ENCODE peak calls at places on chromosomes 13 and 19, in nine cellular contexts. C is heart left ventricle, T is heart right ventricle, I is right atrium auricular region, E is A549, H is A673, Y is neural progenitor cell, O is tibial nerve, V is H9. B is an unnamed sample.
A peak's percentile ranks its signal among the peaks of the same experiment; 100 is the strongest.

GRCh38 chr13:52926971-52927370 is 78.5 kb upstream of the PCDH8 start:
- DNase-seq in C (no peak), T (no peak), I (no peak), E (no peak), H (no peak), Y (no peak), O (no peak), V (no peak), B (no peak)

GRCh38 chr13:31638577-31638976 is 100.7 kb upstream of the RXFP2 start:
- DNase-seq in C (peak; percentile 28), T (no peak), I (no peak), E (no peak), H (peak; percentile 77), Y (no peak), O (no peak), V (no peak), B (no peak)

GRCh38 chr19:20423381-20424207 is 142.0 kb downstream of the ZNF737 start:
- DNase-seq in C (peak; percentile 47), T (peak; percentile 57), I (peak; percentile 84), E (no peak), H (no peak), Y (peak; percentile 37), O (peak; percentile 26), V (peak; percentile 34), B (peak; percentile 82)

GRCh38 chr13:74751739-74752138 is 617.5 kb upstream of the KLF12 start:
- DNase-seq in C (no peak), T (no peak), I (no peak), E (no peak), H (peak; percentile 3), Y (no peak), O (no peak), V (no peak), B (no peak)

GRCh38 chr13:42108217-42108616 is 59.8 kb downstream of the DGKH start:
- DNase-seq in C (no peak), T (no peak), I (no peak), E (no peak), H (no peak), Y (no peak), O (no peak), V (no peak), B (no peak)

GRCh38 chr13:51858433-51859247 is 3.1 kb upstream of the CCDC70 start:
- DNase-seq in C (no peak), T (no peak), I (no peak), E (peak; percentile 14), H (no peak), Y (peak; percentile 20), O (no peak), V (no peak), B (no peak)

GRCh38 chr13:74046461-74046860 is 87.7 kb downstream of the KLF12 start:
- DNase-seq in C (no peak), T (no peak), I (no peak), E (no peak), H (no peak), Y (no peak), O (no peak), V (no peak), B (no peak)

GRCh38 chr13:112575680-112576079 is 12.3 kb downstream of the TUBGCP3 start:
- DNase-seq in C (no peak), T (no peak), I (no peak), E (no peak), H (no peak), Y (no peak), O (no peak), V (peak; percentile 48), B (no peak)

GRCh38 chr13:39106216-39106995 is 68.2 kb downstream of the NHLRC3 start:
- DNase-seq in C (no peak), T (no peak), I (no peak), E (no peak), H (no peak), Y (no peak), O (no peak), V (no peak), B (no peak)

GRCh38 chr13:108044929-108045328 is 170.4 kb downstream of the LIG4 start:
- DNase-seq in C (no peak), T (no peak), I (no peak), E (no peak), H (no peak), Y (peak; percentile 11), O (no peak), V (no peak), B (no peak)

DNA sequence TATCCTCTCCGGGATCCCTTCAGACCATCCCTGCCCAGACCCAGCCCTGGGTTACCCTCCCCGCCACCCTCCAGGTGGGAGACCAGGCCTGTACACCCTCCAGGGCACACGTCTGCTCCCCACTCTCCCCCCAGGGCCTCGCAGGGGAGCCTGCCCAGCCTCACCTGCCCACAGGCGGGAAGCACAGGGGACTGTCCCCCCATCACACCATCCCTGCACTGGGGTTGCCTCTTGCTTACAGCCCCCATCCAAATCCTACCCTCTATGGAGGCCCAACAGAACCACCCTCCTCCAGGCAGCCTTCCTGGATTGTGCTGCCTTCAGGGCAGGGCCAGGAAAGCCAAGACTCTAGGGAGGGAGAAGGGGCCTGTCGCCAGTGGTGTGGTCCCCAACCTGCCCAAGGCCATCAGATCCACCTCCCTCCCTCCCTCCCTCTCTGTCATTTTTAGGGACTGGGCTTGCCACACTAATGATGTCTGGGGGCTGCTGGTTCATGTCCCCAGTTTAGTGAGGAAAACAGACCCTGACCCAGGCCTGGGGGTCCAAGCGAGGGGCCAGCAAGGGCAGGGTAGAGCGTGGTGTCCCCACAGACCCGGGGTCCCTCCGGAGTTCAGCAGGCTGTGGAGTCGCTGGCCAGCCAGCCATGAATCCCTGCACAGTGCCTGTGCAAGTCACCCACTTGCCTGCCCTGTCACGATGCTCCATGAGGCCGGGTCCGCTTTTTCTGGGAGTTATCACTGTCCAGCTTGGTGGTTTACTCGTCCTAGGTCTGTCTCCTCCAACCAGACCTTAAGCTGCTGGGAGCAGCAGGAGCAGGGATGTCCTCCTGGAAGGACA is 121.4 kb downstream of the URI1 start:
- DNase-seq in C (no peak), T (no peak), I (peak; percentile 42), E (no peak), H (no peak), Y (no peak), O (no peak), V (no peak), B (no peak)
- H3K4me1 ChIP-seq in C (no peaks in the 10 kb centered on the region), T (no peaks in the 10 kb centered on the region), I (no peaks in the 10 kb centered on the region), E (no peaks in the 10 kb centered on the region), H (no peaks in the 10 kb centered on the region), Y (peaks cover 15% of the 10 kb centered on the region), O (peaks cover 4% of the 10 kb centered on the region), V (no peaks in the 10 kb centered on the region), B (no peaks in the 10 kb centered on the region)

DNA sequence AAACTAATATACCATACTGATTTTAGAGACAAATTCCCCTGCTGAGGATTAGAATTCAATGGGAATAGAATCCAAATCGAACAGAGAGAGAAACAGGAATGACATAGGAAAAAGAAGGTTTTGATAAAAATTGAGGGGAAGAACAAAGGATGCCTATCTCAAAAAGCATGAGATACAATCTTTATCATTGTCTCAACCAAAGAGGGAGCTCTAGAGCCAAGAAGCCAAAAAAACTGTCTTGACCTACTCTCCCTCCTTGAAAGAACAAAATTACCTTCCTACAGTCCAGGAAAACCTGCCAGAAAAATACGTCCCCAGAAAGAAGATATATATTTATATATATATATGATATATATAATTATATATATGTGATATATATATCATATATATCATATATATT is 39.2 kb upstream of the MIR17HG start:
- DNase-seq in C (no peak), T (no peak), I (no peak), E (no peak), H (peak; percentile 19), Y (peak; percentile 31), O (no peak), V (no peak), B (no peak)
- TF ChIP-seq CTCF in C (no peak), T (no peak), I (no peak), E (no peak), H (peak; percentile 27), Y (peak; percentile 51), O (no peak), V (peak; percentile 53), B (peak; percentile 22)

GRCh38 chr13:83877901-83878300 is 4.4 kb downstream of the SLITRK1 start:
- DNase-seq in C (no peak), T (no peak), I (no peak), E (no peak), H (no peak), Y (peak; percentile 73), O (no peak), V (no peak), B (no peak)
- H3K4me1 ChIP-seq in C (no peaks in the 10 kb centered on the region), T (no peaks in the 10 kb centered on the region), I (no peaks in the 10 kb centered on the region), E (no peaks in the 10 kb centered on the region), H (peaks cover 7% of the 10 kb centered on the region), Y (peaks cover 45% of the 10 kb centered on the region), O (peaks cover 36% of the 10 kb centered on the region), V (peaks cover 2% of the 10 kb centered on the region), B (no peaks in the 10 kb centered on the region)

DNA sequence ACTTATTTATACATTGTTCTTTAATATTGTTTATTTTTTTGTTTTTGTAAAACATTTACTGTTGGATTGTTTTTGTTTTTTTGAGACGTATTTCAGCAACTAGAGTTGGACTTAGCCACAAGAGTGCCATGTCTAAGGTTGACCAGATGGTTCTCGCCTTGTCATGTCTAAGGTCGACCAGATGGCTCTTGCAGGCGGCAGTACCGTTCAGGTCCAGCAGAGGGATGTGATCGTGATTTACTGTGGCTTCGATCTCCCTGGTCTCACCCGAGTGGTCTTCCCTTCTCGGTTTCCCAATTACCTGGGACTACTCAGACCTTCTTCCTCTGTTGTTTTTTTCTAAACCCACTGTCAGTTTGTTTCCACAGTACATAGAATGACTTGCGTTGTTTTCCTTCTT is 1438.6 kb downstream of the UQCRFS1 start:
- DNase-seq in C (no peak), T (no peak), I (peak; percentile 23), E (no peak), H (peak; percentile 25), Y (no peak), O (no peak), V (peak; percentile 35), B (no peak)
- TF ChIP-seq CTCF in C (no peak), T (no peak), I (no peak), E (no peak), H (peak; percentile 16), Y (no peak), O (no peak), V (peak; percentile 45), B (peak; percentile 4)

DNA sequence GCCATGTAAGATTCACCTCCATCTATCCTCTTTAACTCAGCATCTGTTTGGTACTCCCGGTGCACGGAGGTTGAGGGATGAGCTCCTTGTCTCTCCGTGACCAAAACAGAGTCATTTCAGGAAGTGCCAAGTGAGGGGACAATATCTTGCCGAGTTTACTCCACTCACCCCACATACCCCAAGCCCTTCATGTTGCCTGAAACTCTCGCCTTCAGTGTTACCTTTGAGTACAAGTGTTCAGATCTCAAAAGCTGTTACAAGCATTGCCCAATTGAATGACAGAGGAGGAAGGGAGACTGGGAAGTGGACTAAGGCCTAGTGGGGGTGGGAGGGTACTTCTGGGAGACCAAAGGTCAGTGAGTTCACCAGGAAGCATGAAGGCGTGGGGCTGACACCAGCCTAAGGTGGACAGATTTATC is 6.0 kb upstream of the SIGLEC12 start:
- DNase-seq in C (no peak), T (no peak), I (no peak), E (no peak), H (no peak), Y (no peak), O (no peak), V (no peak), B (no peak)
- H3K4me1 ChIP-seq in C (peaks cover 36% of the 10 kb centered on the region), T (no peaks in the 10 kb centered on the region), I (no peaks in the 10 kb centered on the region), E (no peaks in the 10 kb centered on the region), H (no peaks in the 10 kb centered on the region), Y (no peaks in the 10 kb centered on the region), O (no peaks in the 10 kb centered on the region), V (no peaks in the 10 kb centered on the region), B (no peaks in the 10 kb centered on the region)